ENCODE peak calls at places on chromosome 17, in nine cellular contexts. H is breast epithelium; I is AG04450; P is left lung; W is cardiac muscle cell; L is tibial nerve; S is MM.1S; X is GM23248; T is naive thymus-derived CD4-positive, alpha-beta T cell. N is an unnamed sample.

GRCh38 chr17:29778936-29779811 is 150.9 kb downstream of the SSH2 start:
- DNase-seq in I (no peak), X (peak), L (peak), S (peak), T (peak), W (peak), P (no peak), H (peak), N (peak)

GRCh38 chr17:11797803-11798202 is 199.5 kb downstream of the ZNF18 start:
- DNase-seq in X (no peak), I (no peak), P (no peak), S (no peak), T (no peak), W (no peak), L (no peak), H (no peak), N (no peak)

GRCh38 chr17:22453181-22453580 is 760.9 kb downstream of the KCNJ18 start:
- DNase-seq in X (no peak), I (no peak), H (no peak), P (no peak), W (no peak), T (no peak), S (no peak), L (no peak), N (no peak)

GRCh38 chr17:81471804-81472456 is 40.7 kb downstream of the ACTG1 start:
- DNase-seq in W (peak), S (peak), H (peak), P (no peak), I (no peak), T (no peak), L (peak), X (peak), N (peak)

GRCh38 chr17:39791296-39791992 is 53.7 kb downstream of the GRB7 start:
- DNase-seq in X (no peak), P (no peak), T (no peak), W (no peak), S (no peak), I (no peak), H (no peak), L (no peak), N (no peak)

GRCh38 chr17:62696256-62696655 is 68.8 kb downstream of the MRC2 start:
- DNase-seq in T (no peak), I (no peak), W (no peak), X (peak), S (no peak), L (no peak), H (no peak), P (no peak), N (no peak)

GRCh38 chr17:9241371-9241712 is 220.0 kb downstream of the NTN1 start:
- DNase-seq in X (peak), I (no peak), S (no peak), T (no peak), L (no peak), H (no peak), P (peak), W (no peak), N (no peak)

GRCh38 chr17:40304464-40304863 is 4.5 kb upstream of the RARA start:
- DNase-seq in H (no peak), P (no peak), L (no peak), S (no peak), X (peak), W (no peak), I (peak), T (no peak), N (no peak)

GRCh38 chr17:74745548-74746177 is 2.8 kb upstream of the NHERF1 start:
- DNase-seq in T (no peak), H (no peak), L (no peak), P (no peak), S (no peak), W (no peak), I (no peak), X (no peak), N (no peak)

GRCh38 chr17:47252766-47253512 is 688 bp upstream of the ITGB3 start:
- DNase-seq in T (no peak), W (no peak), H (no peak), P (no peak), L (no peak), S (no peak), X (no peak), I (no peak), N (no peak)

GRCh38 chr17:57548421-57549385 is 196.4 kb downstream of the CCDC182 start:
- DNase-seq in P (no peak), T (no peak), W (no peak), H (no peak), S (no peak), I (no peak), X (no peak), L (no peak), N (no peak)

GRCh38 chr17:1797323-1797722 is 32.4 kb downstream of the SMYD4 start:
- DNase-seq in H (no peak), L (no peak), T (no peak), I (no peak), P (no peak), W (peak), X (no peak), S (no peak), N (no peak)

GRCh38 chr17:36182176-36183000 is 6.0 kb upstream of the TBC1D3B start:
- DNase-seq in X (peak), W (peak), T (no peak), P (no peak), S (peak), I (no peak), L (no peak), H (no peak), N (no peak)

GRCh38 chr17:49707608-49708514 is at the start of gene SLC35B1:
- DNase-seq in W (peak), P (peak), T (peak), I (peak), H (peak), S (peak), X (peak), L (peak), N (peak)

GRCh38 chr17:59165933-59166342 is 10.4 kb downstream of the PRR11 start:
- DNase-seq in X (peak), L (peak), I (no peak), S (peak), W (peak), P (no peak), H (no peak), T (no peak), N (peak)

GRCh38 chr17:27993723-27994310 is 48.7 kb upstream of the NLK start:
- DNase-seq in I (no peak), W (no peak), L (no peak), H (no peak), T (no peak), S (no peak), P (no peak), X (no peak), N (no peak)

GRCh38 chr17:82299452-82299851 is 18.0 kb downstream of the CD7 start:
- DNase-seq in S (no peak), W (no peak), L (no peak), T (peak), H (no peak), P (peak), X (no peak), I (no peak), N (no peak)

GRCh38 chr17:28258347-28258887 is 60.6 kb upstream of the TMEM97 start:
- DNase-seq in X (no peak), S (no peak), H (no peak), T (no peak), P (no peak), W (no peak), I (no peak), L (no peak), N (peak)

GRCh38 chr17:59328534-59329095 is 2.8 kb upstream of the YPEL2 start:
- DNase-seq in T (no peak), W (no peak), P (no peak), X (no peak), L (no peak), I (no peak), S (no peak), H (no peak), N (no peak)

GRCh38 chr17:71801301-71801700 is 319.5 kb upstream of the SOX9 start:
- DNase-seq in T (no peak), X (peak), W (no peak), S (no peak), H (no peak), L (no peak), P (no peak), I (no peak), N (no peak)

GRCh38 chr17:83075270-83075880 is 4.0 kb upstream of the METRNL start:
- DNase-seq in I (no peak), S (no peak), X (no peak), L (no peak), T (no peak), P (no peak), H (no peak), W (no peak), N (peak)

GRCh38 chr17:73823684-73824083 is 179.4 kb upstream of the SDK2 start:
- DNase-seq in T (no peak), X (no peak), I (no peak), L (no peak), W (no peak), P (no peak), S (no peak), H (no peak), N (no peak)

GRCh38 chr17:33469411-33469810 is 176.3 kb upstream of the ASIC2 start:
- DNase-seq in H (no peak), I (no peak), L (no peak), X (no peak), T (no peak), W (no peak), S (no peak), P (no peak), N (no peak)

GRCh38 chr17:261640-262039 is 80.2 kb upstream of the DOC2B start:
- DNase-seq in X (no peak), W (no peak), T (no peak), I (no peak), L (no peak), P (no peak), H (no peak), S (no peak), N (peak)

GRCh38 chr17:44004077-44004760 is at the start of gene NAGS:
- DNase-seq in I (no peak), L (no peak), W (peak), P (peak), H (no peak), T (no peak), X (peak), S (no peak), N (no peak)

GRCh38 chr17:43608313-43608712 is 53.4 kb downstream of the MEOX1 start:
- DNase-seq in X (peak), L (no peak), T (no peak), H (no peak), P (no peak), S (no peak), W (no peak), I (no peak), N (no peak)

GRCh38 chr17:8243827-8244226 is 4.0 kb downstream of the CTC1 start:
- DNase-seq in L (no peak), P (no peak), H (no peak), W (no peak), X (no peak), S (no peak), I (no peak), T (no peak), N (no peak)

GRCh38 chr17:62075308-62075815 is 10.3 kb upstream of the MED13 start:
- DNase-seq in S (no peak), P (no peak), H (no peak), X (peak), T (no peak), L (no peak), I (no peak), W (no peak), N (no peak)

GRCh38 chr17:76540381-76541300 is 797 bp downstream of the PRCD start:
- DNase-seq in P (peak), X (peak), L (peak), I (peak), W (peak), H (peak), T (no peak), S (peak), N (peak)

GRCh38 chr17:80501739-80502577 is 25.6 kb upstream of the NPTX1 start:
- DNase-seq in X (peak), H (no peak), L (no peak), W (no peak), S (no peak), P (peak), T (no peak), I (no peak), N (no peak)

GRCh38 chr17:56786989-56787482 is 46.7 kb downstream of the C17orf67 start:
- DNase-seq in P (no peak), T (no peak), S (peak), H (peak), W (no peak), L (no peak), X (peak), I (peak), N (peak)

GRCh38 chr17:82230627-82231311 is 1.9 kb downstream of the SLC16A3 start:
- DNase-seq in W (peak), S (peak), L (peak), H (no peak), X (peak), I (no peak), T (no peak), P (peak), N (peak)

GRCh38 chr17:20988001-20988641 is 54.7 kb downstream of the USP22 start:
- DNase-seq in L (no peak), I (no peak), H (no peak), P (no peak), W (no peak), T (no peak), X (no peak), S (no peak), N (no peak)

GRCh38 chr17:72030067-72030899 is 90.5 kb upstream of the SOX9 start:
- DNase-seq in I (peak), X (peak), W (peak), L (peak), P (peak), T (no peak), H (no peak), S (peak), N (peak)

GRCh38 chr17:35968520-35969054 is 12.7 kb downstream of the CCL16 start:
- DNase-seq in T (no peak), L (no peak), P (no peak), W (no peak), I (no peak), X (no peak), S (no peak), H (no peak), N (no peak)

GRCh38 chr17:31524926-31525800 is 133.7 kb downstream of the RAB11FIP4 start:
- DNase-seq in X (peak), P (peak), W (peak), L (peak), I (peak), H (peak), T (peak), S (peak), N (peak)
- H3K27ac ChIP-seq in X (no peak), P (no peak), W (no peak), L (no peak), I (peak), H (no peak), T (no peak), S (no peak), N (no peak)

GRCh38 chr17:17385502-17385901 is 82.3 kb downstream of the NT5M start:
- DNase-seq in W (no peak), S (no peak), H (no peak), T (no peak), P (no peak), I (no peak), L (no peak), X (no peak), N (no peak)
- H3K27ac ChIP-seq in W (no peak), S (no peak), H (no peak), T (no peak), P (no peak), I (no peak), L (no peak), X (no peak), N (no peak)

GRCh38 chr17:68580236-68580903 is 20.8 kb downstream of the FAM20A start:
- DNase-seq in L (peak), H (no peak), P (peak), I (no peak), T (no peak), X (peak), S (no peak), W (no peak), N (no peak)
- H3K27ac ChIP-seq in L (peak), H (peak), P (peak), I (peak), T (no peak), X (peak), S (no peak), W (no peak), N (peak)

GRCh38 chr17:63707151-63707550 is 7.2 kb upstream of the LIMD2 start:
- DNase-seq in I (no peak), T (peak), H (no peak), P (no peak), X (no peak), W (no peak), S (no peak), L (no peak), N (no peak)
- H3K27ac ChIP-seq in I (no peak), T (peak), H (no peak), P (no peak), X (no peak), W (no peak), S (no peak), L (no peak), N (no peak)

DNA sequence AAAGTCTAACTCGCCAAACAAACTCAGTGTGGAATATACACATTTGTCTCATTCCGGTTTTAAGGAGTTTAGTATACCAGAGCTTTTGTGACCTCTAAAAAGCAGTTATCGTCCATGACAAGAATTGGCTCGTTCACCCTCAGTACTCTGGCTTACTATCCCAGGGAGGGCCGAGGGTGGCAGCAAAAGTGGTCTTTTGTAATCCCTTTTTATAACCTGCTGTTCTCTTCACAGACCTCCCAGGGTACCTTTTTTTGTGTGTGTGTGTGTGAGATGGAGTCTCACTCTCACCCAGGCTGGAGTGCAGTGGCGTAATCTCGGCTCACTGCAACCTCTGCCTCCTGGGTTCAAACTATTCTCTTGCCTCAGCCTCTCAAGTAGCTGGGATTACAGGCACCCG is 8.9 kb downstream of the NMT1 start:
- DNase-seq in W (no peak), L (no peak), T (no peak), X (no peak), P (no peak), H (no peak), I (no peak), S (no peak), N (no peak)
- H3K27ac ChIP-seq in W (no peak), L (no peak), T (no peak), X (no peak), P (no peak), H (no peak), I (no peak), S (no peak), N (no peak)

DNA sequence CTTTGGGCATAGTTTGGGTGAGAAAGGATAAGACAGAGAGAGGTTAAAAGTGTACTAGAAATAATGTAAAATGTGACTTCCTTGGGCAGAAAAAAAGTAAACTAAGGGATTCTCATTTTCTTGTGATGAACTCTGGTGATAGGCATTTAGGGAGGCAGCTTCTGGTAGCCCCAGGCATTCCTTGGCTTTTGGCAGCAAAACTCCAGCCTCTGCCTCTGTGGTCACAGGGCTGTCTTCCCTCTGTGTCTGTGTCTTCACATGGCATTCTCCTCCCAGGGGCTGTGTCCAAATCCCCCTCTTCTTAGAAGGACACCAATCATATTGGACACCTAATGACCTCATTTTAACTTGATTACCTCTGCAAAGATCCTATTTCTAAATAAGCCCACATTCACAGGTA is 54.7 kb downstream of the HS3ST3B1 start:
- DNase-seq in T (no peak), W (no peak), I (no peak), X (peak), H (no peak), P (no peak), S (no peak), L (no peak), N (no peak)
- H3K27ac ChIP-seq in T (no peak), W (no peak), I (no peak), X (no peak), H (no peak), P (no peak), S (no peak), L (no peak), N (no peak)

GRCh38 chr17:4318186-4318585 is 48.3 kb downstream of the UBE2G1 start:
- DNase-seq in S (no peak), L (no peak), W (no peak), H (no peak), T (no peak), X (no peak), P (no peak), I (no peak), N (peak)
- H3K27ac ChIP-seq in S (no peak), L (no peak), W (peak), H (peak), T (no peak), X (no peak), P (peak), I (no peak), N (peak)

N was measured in adrenal gland.